ENCODE peak calls at places on chromosome 11, in nine cellular contexts. Q is Caki2; U is NCI-H1105; F is fibroblast of mammary gland; D is Daoy; H is stimulated activated CD4-positive, alpha-beta T cell treated with anti-CD3 and anti-CD28 coated beads, TNF-alpha, amount 100 ng/mL, for 4 hours; B is C1 segment of cervical spinal cord; P is iPS DF 6.9; I is endothelial cell. O is an unnamed sample.

GRCh38 chr11:120184946-120185677 is 25.7 kb upstream of the OAF start:
- DNase-seq in Q (no peak), B (no peak), P (no peak), U (no peak), D (no peak), F (peak; percentile 81), I (no peak), H (no peak), O (no peak)

GRCh38 chr11:2520736-2521035 is 75.9 kb downstream of the KCNQ1 start:
- DNase-seq in F (no peak), H (no peak), Q (no peak), B (no peak), I (peak; percentile 1), D (no peak), P (no peak), U (no peak), O (no peak)

GRCh38 chr11:95419915-95420314 is 188.9 kb upstream of the SESN3 start:
- DNase-seq in H (no peak), P (no peak), F (peak; percentile 87), B (no peak), D (peak; percentile 62), U (no peak), I (no peak), Q (no peak), O (no peak)

GRCh38 chr11:72012897-72013721 is 14.4 kb downstream of the IL18BP start:
- DNase-seq in Q (no peak), I (no peak), P (no peak), H (no peak), B (peak; percentile 62), D (peak; percentile 37), U (no peak), F (peak; percentile 89), O (no peak)

GRCh38 chr11:130071211-130071712 is 1.6 kb downstream of the APLP2 start:
- DNase-seq in F (peak; percentile 43), P (no peak), B (no peak), D (peak; percentile 36), Q (no peak), U (no peak), H (no peak), I (no peak), O (no peak)

GRCh38 chr11:12754582-12755250 is 80.5 kb downstream of the TEAD1 start:
- DNase-seq in U (peak; percentile 55), Q (no peak), P (no peak), B (no peak), I (no peak), D (peak; percentile 17), F (no peak), H (no peak), O (no peak)

GRCh38 chr11:23509023-23509422 is 648.7 kb upstream of the CCDC179 start:
- DNase-seq in P (no peak), D (no peak), B (no peak), I (no peak), F (peak; percentile 60), Q (peak; percentile 34), H (no peak), U (no peak), O (no peak)

GRCh38 chr11:131486100-131486499 is 115.7 kb downstream of the NTM start:
- DNase-seq in P (no peak), Q (no peak), B (no peak), I (no peak), H (no peak), F (no peak), U (no peak), D (no peak), O (no peak)

GRCh38 chr11:2533642-2534115 is 88.9 kb downstream of the KCNQ1 start:
- DNase-seq in H (no peak), U (no peak), Q (peak; percentile 66), P (peak; percentile 35), D (peak; percentile 95), B (peak; percentile 17), F (peak; percentile 80), I (peak; percentile 77), O (peak; percentile 67)

GRCh38 chr11:69595805-69596665 is 44.9 kb upstream of the CCND1 start:
- DNase-seq in Q (no peak), B (no peak), I (no peak), U (no peak), P (no peak), H (no peak), D (no peak), F (no peak), O (no peak)

GRCh38 chr11:130631119-130631518 is 182.7 kb downstream of the ADAMTS15 start:
- DNase-seq in I (no peak), U (no peak), Q (peak; percentile 39), D (peak; percentile 93), P (no peak), F (peak; percentile 98), B (no peak), H (no peak), O (no peak)

GRCh38 chr11:45500457-45500856 is 165.0 kb downstream of the CHST1 start:
- DNase-seq in H (no peak), D (no peak), U (no peak), Q (no peak), F (no peak), P (no peak), I (no peak), B (no peak), O (no peak)

GRCh38 chr11:122733301-122733686 is 77.8 kb downstream of the UBASH3B start:
- DNase-seq in H (no peak), P (no peak), I (no peak), U (peak; percentile 96), F (peak; percentile 64), D (peak; percentile 48), B (no peak), Q (peak; percentile 86), O (no peak)

GRCh38 chr11:57658023-57658361 is 430 bp downstream of the CLP1 start:
- DNase-seq in H (no peak), Q (no peak), D (no peak), U (no peak), P (no peak), I (no peak), F (no peak), B (no peak), O (no peak)

GRCh38 chr11:65560555-65561418 is 2.6 kb upstream of the LTBP3 start:
- DNase-seq in I (no peak), P (no peak), F (peak; percentile 64), D (peak; percentile 88), U (no peak), H (no peak), Q (peak; percentile 84), B (peak; percentile 41), O (no peak)

GRCh38 chr11:34730544-34731295 is 109.8 kb downstream of the EHF start:
- DNase-seq in H (no peak), U (no peak), P (no peak), I (no peak), B (no peak), Q (no peak), F (no peak), D (no peak), O (no peak)

GRCh38 chr11:29554000-29554399 is 462.8 kb downstream of the KCNA4 start:
- DNase-seq in D (no peak), Q (no peak), U (no peak), B (no peak), I (no peak), P (no peak), H (no peak), F (no peak), O (no peak)

GRCh38 chr11:115409691-115410220 is 94.5 kb downstream of the CADM1 start:
- DNase-seq in U (peak; percentile 96), P (no peak), F (no peak), Q (no peak), I (no peak), B (no peak), D (peak; percentile 4), H (no peak), O (no peak)

GRCh38 chr11:36500315-36500721 is 9.8 kb downstream of the TRAF6 start:
- DNase-seq in F (peak; percentile 92), B (no peak), I (no peak), D (peak; percentile 88), H (no peak), U (no peak), P (no peak), Q (peak; percentile 3), O (peak; percentile 53)

GRCh38 chr11:70899616-70900015 is 352.8 kb downstream of the SHANK2 start:
- DNase-seq in F (no peak), U (no peak), Q (no peak), H (no peak), B (no peak), P (no peak), D (no peak), I (no peak), O (no peak)

GRCh38 chr11:69435161-69435990 is 46.1 kb upstream of the LINC01488 start:
- DNase-seq in H (no peak), F (no peak), P (no peak), Q (no peak), U (no peak), B (no peak), D (no peak), I (no peak), O (no peak)

GRCh38 chr11:119764108-119764874 is 35.3 kb upstream of the NECTIN1 start:
- DNase-seq in D (peak; percentile 35), P (no peak), I (no peak), F (peak; percentile 35), Q (no peak), H (no peak), U (peak; percentile 20), B (peak; percentile 29), O (no peak)

GRCh38 chr11:122778148-122778547 is 60.2 kb upstream of the CRTAM start:
- DNase-seq in Q (no peak), I (no peak), U (no peak), B (no peak), D (peak; percentile 23), H (no peak), P (no peak), F (peak; percentile 64), O (no peak)

GRCh38 chr11:124879229-124879998 is 14.2 kb downstream of the ROBO3 start:
- DNase-seq in D (no peak), P (no peak), B (no peak), Q (no peak), I (no peak), H (no peak), U (no peak), F (no peak), O (no peak)

GRCh38 chr11:17683378-17684161 is 35.8 kb upstream of the MYOD1 start:
- DNase-seq in D (peak; percentile 83), F (peak; percentile 76), H (no peak), B (no peak), Q (peak; percentile 50), U (no peak), I (no peak), P (no peak), O (no peak)

GRCh38 chr11:134712228-134713145 is 300.4 kb upstream of the B3GAT1 start:
- DNase-seq in I (no peak), B (no peak), D (peak; percentile 78), F (no peak), U (no peak), H (no peak), Q (no peak), P (no peak), O (no peak)

GRCh38 chr11:105553015-105553414 is 56.9 kb upstream of the GRIA4 start:
- DNase-seq in Q (peak; percentile 22), F (no peak), U (no peak), P (no peak), D (no peak), H (no peak), I (no peak), B (no peak), O (no peak)

O was measured in GM10248.